ENCODE peak calls at places on chromosomes 3 and 15, in seven cellular contexts. Z is colonic mucosa, O is endodermal cell, L is neuronal stem cell, B is stomach, W is HCT116, I is A549. D is an unnamed sample.

GRCh38 chr15:64430000-64430735 is 30.2 kb upstream of the ZNF609 start:
- DNase-seq in O (peak; percentile 90), Z (peak; percentile 20), L (peak; percentile 18), W (no peak), I (no peak), B (no peak), D (no peak)

GRCh38 chr3:20310629-20311028 is 124.6 kb upstream of the SGO1 start:
- DNase-seq in W (no peak), Z (no peak), B (no peak), I (no peak), L (no peak), O (no peak), D (no peak)

GRCh38 chr3:140128217-140129137 is 193.5 kb downstream of the CLSTN2 start:
- DNase-seq in B (peak; percentile 29), W (peak; percentile 1), I (peak; percentile 10), O (peak; percentile 92), Z (peak; percentile 20), L (peak; percentile 9), D (no peak)

GRCh38 chr3:156816091-156816793 is 9.9 kb upstream of the LEKR1 start:
- DNase-seq in W (no peak), Z (peak; percentile 43), I (no peak), B (peak; percentile 43), L (peak; percentile 55), O (peak; percentile 82), D (no peak)

GRCh38 chr3:152381881-152382295 is 113.2 kb downstream of the MBNL1 start:
- DNase-seq in W (no peak), O (no peak), I (no peak), L (no peak), Z (no peak), B (no peak), D (no peak)

GRCh38 chr15:40743921-40744809 is 10.9 kb downstream of the RMDN3 start:
- DNase-seq in O (no peak), Z (peak; percentile 22), W (no peak), B (no peak), I (no peak), L (no peak), D (no peak)

GRCh38 chr3:190747566-190747965 is 114.9 kb downstream of the GMNC start:
- DNase-seq in I (no peak), W (no peak), L (no peak), O (no peak), B (no peak), Z (no peak), D (no peak)

GRCh38 chr15:84752700-84753099 is 4.3 kb downstream of the ZNF592 start:
- DNase-seq in Z (no peak), I (no peak), B (no peak), O (no peak), W (no peak), L (no peak), D (no peak)

GRCh38 chr3:55487376-55488241 is 503 bp upstream of the WNT5A start:
- DNase-seq in W (no peak), L (peak; percentile 41), B (no peak), I (peak; percentile 18), Z (peak; percentile 47), O (peak; percentile 78), D (no peak)

GRCh38 chr15:98282656-98283332 is 322.3 kb downstream of the ARRDC4 start:
- DNase-seq in I (no peak), B (no peak), W (no peak), L (no peak), O (no peak), Z (no peak), D (no peak)

GRCh38 chr3:102225407-102226132 is 209.2 kb upstream of the ZPLD1 start:
- DNase-seq in I (peak; percentile 33), L (peak; percentile 21), B (no peak), Z (no peak), O (no peak), W (peak; percentile 56), D (no peak)

GRCh38 chr15:30992465-30992864 is 1.0 kb upstream of the MTMR10 start:
- DNase-seq in W (no peak), Z (no peak), O (no peak), I (no peak), B (no peak), L (no peak), D (no peak)

GRCh38 chr15:64701051-64701450 is 74.3 kb downstream of the RBPMS2 start:
- DNase-seq in O (no peak), B (no peak), Z (no peak), L (no peak), W (no peak), I (no peak), D (no peak)

GRCh38 chr3:45608296-45608695 is 13.7 kb downstream of the LIMD1 start:
- DNase-seq in I (no peak), Z (no peak), L (no peak), W (no peak), B (no peak), O (no peak), D (no peak)

GRCh38 chr15:80659375-80659774 is 35.7 kb upstream of the ABHD17C start:
- DNase-seq in W (no peak), O (no peak), Z (no peak), B (no peak), I (no peak), L (no peak), D (no peak)

GRCh38 chr3:112303811-112304325 is 9.9 kb upstream of the SLC9C1 start:
- DNase-seq in B (no peak), O (peak; percentile 75), Z (no peak), I (no peak), L (no peak), W (no peak), D (no peak)

GRCh38 chr3:195035345-195036202 is 235.4 kb downstream of the XXYLT1 start:
- DNase-seq in W (no peak), Z (no peak), O (peak; percentile 88), B (no peak), I (peak; percentile 17), L (no peak), D (no peak)

GRCh38 chr15:35519536-35520149 is 26.3 kb downstream of the DPH6 start:
- DNase-seq in L (peak; percentile 41), O (no peak), B (no peak), Z (no peak), W (peak; percentile 28), I (no peak), D (no peak)

GRCh38 chr3:56790016-56790950 is 11.5 kb downstream of the ARHGEF3 start:
- DNase-seq in B (no peak), Z (no peak), O (peak; percentile 24), W (no peak), L (no peak), I (no peak), D (no peak)
- H3K4me1 ChIP-seq in B (peaks cover 72% of the 10 kb centered on the region), Z (peaks cover under 1% of the 10 kb centered on the region), O (peaks cover 15% of the 10 kb centered on the region), W (no peaks in the 10 kb centered on the region), L (no peaks in the 10 kb centered on the region), I (peaks cover 3% of the 10 kb centered on the region), D (peaks cover 21% of the 10 kb centered on the region)

GRCh38 chr3:129628169-129628522 is 21.7 kb upstream of the PLXND1 start:
- DNase-seq in Z (no peak), L (no peak), W (no peak), I (no peak), O (no peak), B (no peak), D (no peak)

GRCh38 chr3:129629011-129629410 is 22.5 kb upstream of the PLXND1 start:
- DNase-seq in Z (no peak), O (peak; percentile 39), L (no peak), B (no peak), W (no peak), I (no peak), D (no peak)

GRCh38 chr3:129627350-129628168 is 21.1 kb upstream of the PLXND1 start:
- DNase-seq in O (peak; percentile 94), B (peak; percentile 65), W (peak; percentile 61), I (peak; percentile 78), Z (peak; percentile 76), L (peak; percentile 65), D (peak; percentile 46)

GRCh38 chr3:129625071-129625874 is 18.8 kb upstream of the PLXND1 start:
- DNase-seq in I (peak; percentile 44), B (no peak), Z (peak; percentile 41), O (peak; percentile 84), L (no peak), W (no peak), D (no peak)

GRCh38 chr3:129626744-129627349 is 20.4 kb upstream of the PLXND1 start:
- DNase-seq in L (peak; percentile 76), O (peak; percentile 96), I (peak; percentile 89), B (peak; percentile 94), W (peak; percentile 78), Z (peak; percentile 96), D (peak; percentile 40)
- H3K4me1 ChIP-seq in L (peaks cover 17% of the 10 kb centered on the region), O (no peaks in the 10 kb centered on the region), I (peaks cover 49% of the 10 kb centered on the region), B (peaks cover 64% of the 10 kb centered on the region), W (peaks cover 24% of the 10 kb centered on the region), Z (peaks cover 20% of the 10 kb centered on the region), D (peaks cover 52% of the 10 kb centered on the region)

DNA sequence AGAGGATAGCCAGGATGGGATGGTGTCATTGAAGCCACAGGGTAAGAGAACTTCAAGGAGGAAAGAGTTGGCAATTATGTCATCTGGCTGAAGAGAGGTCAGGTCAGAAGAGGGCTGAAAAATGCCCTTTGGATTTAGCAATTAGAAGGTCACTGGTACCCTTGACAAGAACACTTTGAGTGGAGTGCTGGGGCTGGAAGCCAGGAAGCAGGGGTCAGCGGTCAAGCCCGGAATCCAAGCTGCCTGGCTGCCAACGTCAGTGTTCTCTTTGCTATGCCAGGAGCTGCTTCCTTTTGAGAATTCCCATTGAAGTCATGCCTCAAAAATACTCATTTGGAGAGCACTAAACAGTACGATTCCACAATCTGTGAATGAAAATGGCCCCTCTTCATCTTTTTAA is 386.5 kb downstream of the SHQ1 start:
- DNase-seq in I (no peak), B (no peak), O (no peak), L (no peak), W (no peak), Z (no peak), D (no peak)
- H3K4me1 ChIP-seq in I (no peaks in the 10 kb centered on the region), B (peaks cover 7% of the 10 kb centered on the region), O (no peaks in the 10 kb centered on the region), L (peaks cover 8% of the 10 kb centered on the region), W (peaks cover 18% of the 10 kb centered on the region), Z (peaks cover 6% of the 10 kb centered on the region), D (peaks cover 23% of the 10 kb centered on the region)

GRCh38 chr3:65955792-65956477 is 82.8 kb downstream of the MAGI1 start:
- DNase-seq in Z (no peak), B (no peak), L (no peak), O (no peak), W (peak; percentile 77), I (no peak), D (no peak)

GRCh38 chr3:65951836-65952505 is 86.7 kb downstream of the MAGI1 start:
- DNase-seq in L (no peak), O (no peak), W (peak; percentile 73), I (no peak), B (no peak), Z (no peak), D (no peak)

GRCh38 chr3:65953881-65954733 is 84.6 kb downstream of the MAGI1 start:
- DNase-seq in B (peak; percentile 91), I (no peak), Z (peak; percentile 87), L (no peak), O (peak; percentile 54), W (no peak), D (no peak)

GRCh38 chr3:65952842-65953241 is 85.9 kb downstream of the MAGI1 start:
- DNase-seq in L (no peak), B (no peak), I (no peak), O (no peak), Z (no peak), W (no peak), D (no peak)

DNA sequence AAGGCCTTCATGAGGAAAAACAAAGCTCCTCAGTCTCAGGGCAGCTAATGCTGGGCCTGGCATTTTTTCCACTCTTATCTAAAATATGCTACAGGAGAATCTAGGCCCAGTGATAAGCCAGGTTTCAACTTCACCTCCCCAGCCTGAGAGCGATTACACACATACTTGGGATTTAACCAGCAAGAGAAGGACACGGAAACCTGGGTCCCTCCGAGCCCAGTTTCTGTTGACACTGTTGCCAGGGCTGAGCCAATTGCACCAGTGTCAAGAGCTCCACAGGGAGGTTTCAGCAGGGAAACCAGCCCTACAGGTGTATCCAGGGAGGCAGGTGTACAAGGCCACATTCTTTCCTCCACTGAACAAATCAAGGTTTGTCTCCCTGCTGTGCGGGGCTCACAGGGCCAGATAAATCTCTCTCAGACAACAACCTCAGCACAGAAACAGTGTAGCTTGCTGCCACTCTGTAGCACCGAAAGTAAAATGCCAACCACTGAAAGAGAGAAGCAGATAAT is 85.4 kb downstream of the MAGI1 start:
- DNase-seq in L (no peak), W (peak; percentile 79), B (peak; percentile 93), I (no peak), O (peak; percentile 93), Z (peak; percentile 88), D (no peak)
- H3K4me1 ChIP-seq in L (peaks cover 7% of the 10 kb centered on the region), W (peaks cover 94% of the 10 kb centered on the region), B (peaks cover 56% of the 10 kb centered on the region), I (peaks cover 42% of the 10 kb centered on the region), O (peaks cover 24% of the 10 kb centered on the region), Z (peaks cover 20% of the 10 kb centered on the region), D (peaks cover 17% of the 10 kb centered on the region)

D was measured in esophagus squamous epithelium.